ENCODE peak calls at places on chromosomes 6 and 20, in nine cellular contexts. N is stomach, M is IMR-90, Z is lower leg skin, Q is uterus, X is esophagus muscularis mucosa, O is body of pancreas, I is H54, U is adrenal gland. D is an unnamed sample.
A peak's percentile ranks its signal among the peaks of the same experiment; 100 is the strongest.

GRCh38 chr6:44042261-44043035 is 84.8 kb downstream of the MRPL14 start:
- DNase-seq in I (no peak), U (peak; percentile 11), N (no peak), X (no peak), M (no peak), Z (no peak), O (no peak), Q (no peak), D (no peak)

GRCh38 chr6:31465718-31466117 is 32.2 kb upstream of the MICB start:
- DNase-seq in Q (no peak), I (no peak), U (no peak), X (no peak), Z (no peak), M (no peak), N (no peak), O (no peak), D (no peak)

GRCh38 chr20:137668-138131 is 4.7 kb upstream of the DEFB126 start:
- DNase-seq in Z (no peak), X (no peak), M (no peak), N (no peak), O (no peak), Q (no peak), I (peak; percentile 21), U (no peak), D (no peak)

GRCh38 chr6:138115877-138116660 is 8.8 kb upstream of the PERP start:
- DNase-seq in I (peak; percentile 21), U (peak; percentile 65), M (peak; percentile 74), N (peak; percentile 64), O (peak; percentile 76), Z (no peak), Q (peak; percentile 39), X (no peak), D (no peak)

GRCh38 chr20:35582131-35582530 is 33.5 kb upstream of the SPAG4 start:
- DNase-seq in M (no peak), O (no peak), N (no peak), Z (no peak), Q (no peak), U (no peak), X (no peak), I (no peak), D (no peak)

GRCh38 chr6:43838276-43839036 is 68.4 kb downstream of the VEGFA start:
- DNase-seq in I (peak; percentile 78), U (peak; percentile 89), M (peak; percentile 81), O (peak; percentile 69), Q (peak; percentile 32), Z (no peak), X (no peak), N (peak; percentile 57), D (no peak)

GRCh38 chr6:138656278-138656803 is 117.2 kb upstream of the CCDC28A start:
- DNase-seq in I (no peak), N (no peak), Z (no peak), U (no peak), O (no peak), X (no peak), Q (no peak), M (no peak), D (no peak)

GRCh38 chr6:157974341-157974894 is 7.2 kb upstream of the SYNJ2 start:
- DNase-seq in Q (no peak), O (no peak), N (no peak), X (no peak), M (peak; percentile 65), I (no peak), Z (peak; percentile 73), U (no peak), D (no peak)

GRCh38 chr6:21371676-21372161 is 221.8 kb upstream of the SOX4 start:
- DNase-seq in M (no peak), Q (no peak), N (no peak), I (no peak), X (no peak), U (no peak), Z (peak; percentile 81), O (no peak), D (no peak)

GRCh38 chr6:150723056-150723658 is 123.5 kb downstream of the PLEKHG1 start:
- DNase-seq in U (no peak), M (no peak), O (no peak), Z (no peak), X (no peak), I (no peak), N (no peak), Q (no peak), D (no peak)

GRCh38 chr20:36847009-36847709 is 28.8 kb upstream of the TLDC2 start:
- DNase-seq in M (peak; percentile 83), U (peak; percentile 93), X (peak; percentile 97), I (no peak), N (peak; percentile 52), Z (peak; percentile 95), O (peak; percentile 54), Q (peak; percentile 93), D (no peak)

GRCh38 chr20:47235111-47235510 is 121.4 kb downstream of the ZMYND8 start:
- DNase-seq in O (no peak), N (no peak), Z (no peak), M (no peak), U (no peak), I (no peak), Q (no peak), X (no peak), D (no peak)

GRCh38 chr6:131861356-131861755 is 53.5 kb downstream of the ENPP1 start:
- DNase-seq in Q (no peak), O (no peak), N (no peak), I (no peak), X (no peak), Z (no peak), U (no peak), M (peak; percentile 64), D (no peak)

GRCh38 chr6:62492192-62492822 is 206.3 kb upstream of the KHDRBS2 start:
- DNase-seq in N (no peak), O (no peak), Q (no peak), U (no peak), M (no peak), Z (no peak), X (no peak), I (no peak), D (no peak)

GRCh38 chr20:57398231-57398821 is 7.1 kb downstream of the RBM38 start:
- DNase-seq in Q (peak; percentile 76), Z (peak; percentile 94), N (peak; percentile 80), O (peak; percentile 67), I (no peak), M (no peak), U (no peak), X (peak; percentile 93), D (no peak)

GRCh38 chr6:142551145-142551811 is 249.5 kb downstream of the ADGRG6 start:
- DNase-seq in M (no peak), U (no peak), N (no peak), I (peak; percentile 32), Z (peak; percentile 86), X (no peak), O (no peak), Q (no peak), D (no peak)

GRCh38 chr20:3925899-3926638 is 36.9 kb downstream of the PANK2 start:
- DNase-seq in O (no peak), Q (no peak), X (no peak), M (no peak), I (no peak), N (no peak), U (no peak), Z (peak; percentile 62), D (no peak)
- TF ChIP-seq POLR2A in O (no peak), Q (no peak), X (no peak), M (no peak), I (no peak), N (no peak), U (no peak), Z (no peak), D (no peak)

DNA sequence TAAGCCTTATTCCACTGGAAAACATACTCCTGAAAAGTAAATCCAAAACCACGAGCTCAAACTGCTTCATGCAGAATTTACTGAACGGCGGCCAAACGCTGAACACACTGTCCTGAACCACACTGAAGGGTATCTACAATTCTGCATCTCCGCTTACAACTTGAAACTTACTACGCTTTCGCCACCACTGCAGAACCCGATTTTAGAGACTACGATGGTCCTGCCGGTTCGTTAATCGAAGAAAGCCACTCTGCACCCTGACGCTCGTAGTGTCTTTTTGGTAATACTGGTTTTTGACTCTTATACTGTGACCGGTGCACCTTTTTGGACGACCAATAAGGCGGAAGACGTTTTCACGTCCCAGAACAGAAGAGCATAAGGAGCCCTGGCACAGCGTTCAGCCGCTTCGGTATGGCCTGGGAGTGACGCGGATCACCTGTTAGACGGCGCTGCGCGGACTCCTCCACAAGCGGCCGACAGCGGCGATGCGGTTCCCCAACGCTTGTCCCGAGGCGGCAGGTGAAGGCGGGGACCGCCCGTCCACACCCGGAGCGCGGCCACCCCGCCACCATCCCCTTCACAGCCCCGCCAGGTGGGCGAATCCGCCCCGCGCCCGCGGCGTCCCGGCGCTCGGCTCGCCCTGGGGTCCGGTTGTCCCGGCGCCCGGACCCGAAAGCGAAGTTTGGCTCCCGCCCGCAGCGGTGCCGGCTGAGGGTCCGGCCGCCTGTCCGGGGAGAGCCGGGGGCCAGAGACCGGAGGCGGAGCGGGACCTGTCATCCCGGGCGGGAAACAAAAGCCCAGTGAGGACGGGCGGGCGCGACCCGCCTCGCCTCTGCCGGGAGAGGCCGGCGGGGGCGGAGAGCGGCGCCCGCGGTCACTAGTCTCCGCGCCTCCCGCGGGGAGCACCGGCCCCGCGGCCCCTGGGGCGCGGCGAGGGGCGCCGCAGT is 784 bp downstream of the FKBP5 start:
- DNase-seq in X (no peak), O (peak; percentile 80), I (peak; percentile 46), U (peak; percentile 76), M (peak; percentile 57), Z (no peak), N (peak; percentile 69), Q (peak; percentile 64), D (no peak)
- TF ChIP-seq POLR2A in X (no peak), O (peak; percentile 70), I (no peak), U (peak; percentile 62), M (no peak), Z (no peak), N (no peak), Q (no peak), D (no peak)

GRCh38 chr6:122399348-122400120 is at the start of gene HSF2:
- DNase-seq in Q (peak; percentile 96), M (peak; percentile 99), Z (peak; percentile 99), I (peak; percentile 71), O (peak; percentile 97), N (peak; percentile 96), X (peak; percentile 99), U (peak; percentile 98), D (peak; percentile 99)
- TF ChIP-seq POLR2A in Q (peak; percentile 24), M (peak; percentile 68), Z (no peak), I (peak; percentile 68), O (peak; percentile 67), N (no peak), X (no peak), U (peak; percentile 83), D (peak; percentile 34)

DNA sequence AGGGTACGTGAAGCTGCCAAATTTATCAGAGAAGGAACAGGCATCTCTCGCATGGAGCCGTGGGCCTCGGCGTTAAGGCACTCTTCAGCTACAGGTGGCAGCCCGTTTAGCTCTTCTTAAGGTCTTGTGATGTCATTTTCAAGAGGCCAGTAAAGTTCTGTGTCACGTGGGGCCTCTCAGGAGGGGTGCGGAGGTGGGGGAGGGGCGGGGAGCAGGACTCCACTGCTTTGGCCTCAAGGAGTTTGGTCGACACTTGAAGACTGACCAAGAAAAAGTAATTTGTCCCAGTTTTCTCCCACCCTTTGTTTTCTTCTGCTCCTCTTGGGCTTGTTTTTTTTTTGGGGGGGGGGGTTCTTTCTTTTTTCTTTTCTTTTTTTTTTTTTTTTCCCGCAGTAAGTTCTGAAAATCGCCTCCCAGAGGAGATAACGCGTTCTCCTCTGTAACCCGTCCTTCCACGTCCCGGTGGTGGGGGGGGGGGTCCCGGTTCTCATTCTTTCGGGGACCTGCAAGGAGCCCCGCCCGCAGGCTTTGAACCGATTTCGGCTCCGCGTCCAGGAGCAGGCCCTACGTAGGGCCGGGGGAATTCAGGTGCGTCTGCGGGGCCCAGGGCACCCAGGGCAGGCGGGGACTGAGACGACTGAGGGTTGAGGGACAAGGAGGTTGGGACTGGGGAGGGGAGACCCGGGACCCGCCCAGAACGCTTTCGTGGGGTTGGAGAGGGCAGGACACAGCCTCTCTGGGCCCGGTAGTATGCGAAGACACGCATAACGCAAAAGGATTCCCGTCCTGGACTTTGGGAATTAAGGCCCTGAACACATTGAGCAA is 26.0 kb downstream of the GPX6 start:
- DNase-seq in U (peak; percentile 30), X (peak; percentile 62), Q (peak; percentile 88), O (peak; percentile 12), N (peak; percentile 28), I (peak; percentile 74), Z (peak; percentile 90), M (peak; percentile 74), D (peak; percentile 89)
- TF ChIP-seq POLR2A in U (peak; percentile 27), X (no peak), Q (no peak), O (no peak), N (no peak), I (peak; percentile 40), Z (no peak), M (no peak), D (no peak)